ENCODE peak calls at places on chromosome X, in four cellular contexts. V is WTC11, Y is HepG2, W is K562. K is an unnamed sample.

GRCh38 chrX:40151211-40152172 is 53.7 kb upstream of the BCOR start:
- DNase-seq in V (peak; percentile 19), Y (no peak), W (peak; percentile 39), K (no peak)

GRCh38 chrX:153338836-153339235 is 4.9 kb downstream of the ZNF275 start:
- DNase-seq in V (no peak), Y (no peak), W (no peak), K (no peak)

GRCh38 chrX:131704136-131704695 is 160.3 kb downstream of the OR13H1 start:
- DNase-seq in V (peak; percentile 15), Y (no peak), W (no peak), K (peak; percentile 78)

GRCh38 chrX:78997870-78998558 is 52.8 kb downstream of the P2RY10 start:
- DNase-seq in V (peak; percentile 10), Y (no peak), W (no peak), K (no peak)

GRCh38 chrX:122940199-122940598 is 243.9 kb upstream of the GRIA3 start:
- DNase-seq in V (no peak), Y (no peak), W (no peak), K (no peak)

GRCh38 chrX:15918003-15918402 is 63.4 kb upstream of the AP1S2 start:
- DNase-seq in V (no peak), Y (no peak), W (no peak), K (no peak)

GRCh38 chrX:21374163-21374993 is at the start of gene CNKSR2:
- DNase-seq in V (peak; percentile 78), Y (no peak), W (no peak), K (peak; percentile 64)

GRCh38 chrX:23383411-23383810 is 48.8 kb downstream of the PTCHD1 start:
- DNase-seq in V (no peak), Y (no peak), W (no peak), K (no peak)

GRCh38 chrX:138001219-138001618 is 435.3 kb downstream of the ZIC3 start:
- DNase-seq in V (no peak), Y (no peak), W (no peak), K (no peak)

GRCh38 chrX:23993012-23993633 is 33.9 kb downstream of the KLHL15 start:
- DNase-seq in V (no peak), Y (no peak), W (no peak), K (no peak)

GRCh38 chrX:39377171-39377570 is 575.9 kb downstream of the MID1IP1 start:
- DNase-seq in V (no peak), Y (no peak), W (no peak), K (no peak)

GRCh38 chrX:17669891-17670290 is 67.4 kb upstream of the SCML1 start:
- DNase-seq in V (no peak), Y (no peak), W (no peak), K (no peak)

GRCh38 chrX:19624754-19625153 is 109.4 kb upstream of the MAP3K15 start:
- DNase-seq in V (no peak), Y (no peak), W (no peak), K (no peak)

GRCh38 chrX:8430444-8430843 is 34.2 kb upstream of the VCX3B start:
- DNase-seq in V (no peak), Y (no peak), W (no peak), K (no peak)

GRCh38 chrX:3244203-3244743 is 102.2 kb downstream of the MXRA5 start:
- DNase-seq in V (no peak), Y (no peak), W (no peak), K (no peak)

GRCh38 chrX:74349387-74349786 is 45.4 kb downstream of the ZCCHC13 start:
- DNase-seq in V (no peak), Y (peak; percentile 3), W (no peak), K (no peak)

GRCh38 chrX:67544281-67544680 is 460 bp downstream of the AR start:
- DNase-seq in V (peak; percentile 16), Y (no peak), W (no peak), K (no peak)

GRCh38 chrX:68894513-68895338 is 65.9 kb downstream of the EFNB1 start:
- DNase-seq in V (no peak), Y (no peak), W (peak; percentile 12), K (no peak)

GRCh38 chrX:129577473-129577872 is 37.4 kb downstream of the OCRL start:
- DNase-seq in V (no peak), Y (no peak), W (peak; percentile 32), K (no peak)

GRCh38 chrX:77431227-77431626 is 16.0 kb upstream of the FGF16 start:
- DNase-seq in V (no peak), Y (no peak), W (no peak), K (no peak)

GRCh38 chrX:40095588-40096394 is 2.0 kb downstream of the BCOR start:
- DNase-seq in V (no peak), Y (no peak), W (no peak), K (no peak)

GRCh38 chrX:6227445-6227820 is 1.2 kb downstream of the NLGN4X start:
- DNase-seq in V (peak; percentile 12), Y (no peak), W (no peak), K (no peak)

GRCh38 chrX:100410083-100410590 is at the start of gene PCDH19:
- DNase-seq in V (peak; percentile 71), Y (no peak), W (no peak), K (peak; percentile 91)

GRCh38 chrX:72705814-72706213 is 8.3 kb downstream of the PHKA1 start:
- DNase-seq in V (no peak), Y (no peak), W (no peak), K (no peak)

GRCh38 chrX:55801811-55802210 is 84.3 kb downstream of the RRAGB start:
- DNase-seq in V (no peak), Y (no peak), W (no peak), K (no peak)

GRCh38 chrX:112785323-112785722 is 55.3 kb downstream of the AMOT start:
- DNase-seq in V (no peak), Y (peak; percentile 2), W (no peak), K (no peak)

GRCh38 chrX:112789931-112790330 is 50.7 kb downstream of the AMOT start:
- DNase-seq in V (no peak), Y (peak; percentile 36), W (no peak), K (no peak)

GRCh38 chrX:112786076-112786475 is 54.6 kb downstream of the AMOT start:
- DNase-seq in V (no peak), Y (no peak), W (no peak), K (no peak)

GRCh38 chrX:112779139-112779538 is 61.5 kb downstream of the AMOT start:
- DNase-seq in V (no peak), Y (no peak), W (no peak), K (no peak)

DNA sequence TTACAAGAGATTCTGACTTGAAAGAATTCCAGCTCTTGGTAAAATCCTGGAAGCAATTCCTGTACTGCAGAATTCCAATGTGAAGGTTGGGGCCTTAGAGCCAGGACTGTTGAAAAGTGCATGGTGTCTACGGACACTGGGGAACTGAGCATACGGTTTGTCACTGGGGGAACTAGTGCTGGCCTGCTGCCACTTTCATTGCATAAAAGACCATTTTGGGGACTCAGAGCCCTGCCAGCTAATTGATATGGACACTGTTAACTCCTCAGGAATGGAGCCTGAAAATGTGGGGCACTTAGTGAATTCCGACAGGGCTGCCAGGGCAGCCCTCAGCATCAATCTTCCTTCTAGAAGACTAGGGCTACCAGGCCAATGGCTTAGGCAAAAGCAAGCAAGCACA is 55.9 kb downstream of the AMOT start:
- DNase-seq in V (no peak), Y (no peak), W (no peak), K (no peak)
- TF ChIP-seq SP1 in V (no peak), Y (no peak), W (no peak), K (no peak)

DNA sequence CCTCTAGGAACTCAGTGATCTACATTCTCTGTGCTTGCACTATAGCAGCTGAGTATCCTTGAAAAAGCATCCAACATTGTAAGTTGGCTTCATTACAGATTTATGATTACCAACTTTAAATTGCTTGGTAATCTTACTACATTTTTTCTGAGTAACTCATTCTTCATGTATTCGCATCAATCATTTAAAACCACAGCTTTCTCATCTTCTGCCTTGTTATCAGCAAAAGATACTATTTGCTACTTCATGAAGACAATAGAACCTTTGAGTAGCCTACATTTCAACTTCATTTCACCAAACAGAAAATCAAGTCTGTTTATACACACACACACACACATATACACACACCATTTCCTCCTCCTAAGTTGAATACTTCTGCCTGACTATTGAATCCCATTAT is 6.2 kb upstream of the DCAF8L2 start:
- DNase-seq in V (no peak), Y (no peak), W (no peak), K (no peak)
- TF ChIP-seq ELF4 in V (no peak), Y (no peak), W (no peak), K (no peak)

DNA sequence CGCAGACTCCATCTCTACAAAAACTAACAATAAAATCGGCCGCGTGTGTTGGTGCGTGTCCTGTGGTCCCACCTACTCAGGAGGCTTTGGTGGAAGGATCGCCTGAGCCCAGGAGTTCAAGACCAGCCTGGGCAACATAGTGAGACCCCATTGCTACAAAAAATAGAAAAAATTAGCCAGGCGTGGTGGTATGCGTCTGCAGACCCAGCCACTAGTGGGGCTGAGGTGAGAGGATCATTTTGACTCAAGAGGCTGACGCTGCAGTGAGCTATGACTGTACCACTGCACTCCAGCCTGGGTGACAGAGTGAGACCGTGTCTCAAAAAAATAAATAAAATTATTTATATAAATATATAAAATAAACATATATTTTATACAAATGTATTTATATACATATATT is 22.3 kb downstream of the ASMTL start:
- DNase-seq in V (no peak), Y (no peak), W (no peak), K (no peak)
- TF ChIP-seq SP1 in V (no peak), Y (no peak), W (no peak), K (no peak)

GRCh38 chrX:44104699-44105098 is 131.5 kb upstream of the NDP start:
- DNase-seq in V (no peak), Y (no peak), W (no peak), K (no peak)
- TF ChIP-seq ELF4 in V (no peak), Y (no peak), W (no peak), K (no peak)

DNA sequence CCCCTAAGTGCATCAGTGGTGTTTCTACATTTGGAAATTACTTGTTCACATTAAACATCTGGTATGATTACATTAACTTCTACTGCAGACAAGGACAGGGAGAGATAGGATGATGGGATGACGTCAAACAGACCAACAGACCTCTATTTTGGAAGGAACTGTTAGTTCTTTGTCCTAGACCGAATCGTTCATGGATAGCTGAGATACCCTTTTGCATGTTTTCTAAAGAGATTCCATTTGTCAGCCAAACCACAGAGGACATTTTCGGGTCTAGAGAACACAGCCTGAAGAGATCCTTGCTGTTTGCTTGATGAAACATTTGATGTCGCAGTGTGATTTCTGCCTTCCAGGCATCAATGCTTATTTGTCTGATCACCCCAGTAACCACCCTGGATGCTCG is 27.7 kb downstream of the CHST7 start:
- DNase-seq in V (no peak), Y (no peak), W (no peak), K (no peak)
- TF ChIP-seq SP1 in V (no peak), Y (no peak), W (no peak), K (no peak)

DNA sequence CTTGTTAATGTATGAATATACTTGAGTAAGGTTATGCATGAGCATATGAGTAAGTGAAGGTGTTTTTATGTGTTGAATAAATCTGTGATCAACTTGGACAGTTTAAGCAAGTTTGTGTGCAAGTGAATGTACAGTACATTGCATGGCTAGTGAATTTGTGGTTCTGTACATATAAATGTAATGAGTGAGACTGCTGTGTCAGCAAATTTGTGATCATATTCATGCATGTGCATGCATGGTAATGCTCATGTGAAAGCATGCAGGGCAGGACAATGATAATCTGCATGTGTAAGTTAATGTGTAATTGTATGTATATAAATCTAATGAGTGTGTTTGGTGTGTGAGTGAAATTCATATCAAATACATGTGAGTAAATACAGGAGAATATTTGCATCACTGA is 188.5 kb downstream of the PWWP3B start:
- DNase-seq in V (no peak), Y (no peak), W (no peak), K (no peak)
- TF ChIP-seq ELF4 in V (no peak), Y (no peak), W (no peak), K (no peak)